ENCODE peak calls at places on chromosomes 5 and 9, in eight cellular contexts. W is suprapubic skin, N is cardiac muscle cell, B is neural progenitor cell, J is sigmoid colon, H is stomach, C is tibial nerve, K is mucosa of descending colon. X is an unnamed sample. For H3K4me1, the result is how much of the 10 kb centered on the place peaks cover.

GRCh38 chr5:96861044-96861443 is 15.3 kb upstream of the ERAP2 start:
- DNase-seq in W (no peak), N (no peak), B (peak), J (no peak), H (no peak), C (no peak), K (no peak), X (no peak)

GRCh38 chr5:74272019-74272775 is 368.3 kb downstream of the ENC1 start:
- DNase-seq in W (no peak), N (no peak), B (no peak), J (no peak), H (no peak), C (no peak), K (no peak), X (peak)

GRCh38 chr5:166240705-166241104 is 2050.7 kb upstream of the WWC1 start:
- DNase-seq in W (no peak), N (no peak), B (no peak), J (no peak), H (no peak), C (no peak), K (no peak), X (no peak)

GRCh38 chr5:96657068-96657467 is 5.1 kb upstream of the CAST start:
- DNase-seq in W (no peak), N (no peak), B (no peak), J (no peak), H (no peak), C (peak), K (no peak), X (no peak)

GRCh38 chr9:2340046-2340760 is 281.4 kb upstream of the VLDLR start:
- DNase-seq in W (no peak), N (no peak), B (no peak), J (no peak), H (no peak), C (no peak), K (no peak), X (no peak)

GRCh38 chr9:136599811-136600660 is 54.2 kb upstream of the NOTCH1 start:
- DNase-seq in W (no peak), N (no peak), B (no peak), J (no peak), H (no peak), C (no peak), K (no peak), X (no peak)

GRCh38 chr5:14351845-14352712 is 208.9 kb downstream of the TRIO start:
- DNase-seq in W (no peak), N (peak), B (peak), J (peak), H (peak), C (peak), K (peak), X (peak)

GRCh38 chr9:90124961-90125360 is 517.7 kb downstream of the DIRAS2 start:
- DNase-seq in W (no peak), N (no peak), B (no peak), J (no peak), H (no peak), C (no peak), K (no peak), X (no peak)

GRCh38 chr9:133534346-133535284 is at the start of gene ADAMTSL2:
- DNase-seq in W (no peak), N (peak), B (peak), J (peak), H (peak), C (no peak), K (peak), X (no peak)

GRCh38 chr9:2461886-2462285 is 159.7 kb upstream of the VLDLR start:
- DNase-seq in W (no peak), N (no peak), B (no peak), J (no peak), H (no peak), C (no peak), K (no peak), X (no peak)

GRCh38 chr5:107544967-107545366 is 125.8 kb downstream of the EFNA5 start:
- DNase-seq in W (no peak), N (no peak), B (no peak), J (no peak), H (peak), C (no peak), K (no peak), X (no peak)

GRCh38 chr5:134133213-134133994 is 18.9 kb downstream of the TCF7 start:
- DNase-seq in W (peak), N (no peak), B (no peak), J (peak), H (no peak), C (no peak), K (peak), X (no peak)

GRCh38 chr5:74149395-74149794 is 491.1 kb downstream of the ENC1 start:
- DNase-seq in W (no peak), N (no peak), B (no peak), J (peak), H (peak), C (no peak), K (no peak), X (no peak)

GRCh38 chr9:94867281-94867841 is 140.9 kb downstream of the AOPEP start:
- DNase-seq in W (no peak), N (peak), B (peak), J (peak), H (peak), C (peak), K (peak), X (peak)

GRCh38 chr5:36613771-36614656 is 7.6 kb downstream of the SLC1A3 start:
- DNase-seq in W (no peak), N (peak), B (no peak), J (no peak), H (no peak), C (no peak), K (no peak), X (no peak)

GRCh38 chr5:42360061-42360460 is 63.2 kb upstream of the GHR start:
- DNase-seq in W (no peak), N (no peak), B (no peak), J (no peak), H (no peak), C (no peak), K (no peak), X (no peak)

GRCh38 chr5:104299998-104300706 is 737.6 kb upstream of the NUDT12 start:
- DNase-seq in W (no peak), N (no peak), B (no peak), J (no peak), H (no peak), C (no peak), K (no peak), X (no peak)

GRCh38 chr5:170737591-170737990 is 45.9 kb upstream of the GABRP start:
- DNase-seq in W (no peak), N (no peak), B (no peak), J (no peak), H (no peak), C (no peak), K (no peak), X (no peak)

GRCh38 chr5:41794478-41794877 is 75.7 kb downstream of the OXCT1 start:
- DNase-seq in W (no peak), N (peak), B (no peak), J (no peak), H (no peak), C (no peak), K (no peak), X (no peak)

GRCh38 chr9:31824860-31825259 is 559.6 kb upstream of the ACO1 start:
- DNase-seq in W (no peak), N (no peak), B (no peak), J (no peak), H (no peak), C (no peak), K (no peak), X (no peak)

GRCh38 chr5:124634228-124634819 is 112.1 kb downstream of the ZNF608 start:
- DNase-seq in W (no peak), N (no peak), B (no peak), J (no peak), H (no peak), C (no peak), K (no peak), X (no peak)

GRCh38 chr5:101306391-101307137 is 403.5 kb upstream of the ST8SIA4 start:
- DNase-seq in W (no peak), N (no peak), B (no peak), J (no peak), H (no peak), C (no peak), K (no peak), X (no peak)

GRCh38 chr9:93826209-93826608 is 128.9 kb downstream of the BARX1 start:
- DNase-seq in W (peak), N (no peak), B (no peak), J (no peak), H (no peak), C (no peak), K (peak), X (no peak)

GRCh38 chr5:56440871-56441740 is 208.0 kb upstream of the ANKRD55 start:
- DNase-seq in W (no peak), N (no peak), B (no peak), J (no peak), H (no peak), C (peak), K (no peak), X (peak)

GRCh38 chr9:137316012-137316981 is 14.2 kb upstream of the NRARP start:
- DNase-seq in W (peak), N (peak), B (peak), J (peak), H (peak), C (no peak), K (peak), X (peak)

GRCh38 chr9:34517185-34517584 is 5.6 kb downstream of the ENHO start:
- DNase-seq in W (peak), N (no peak), B (no peak), J (peak), H (no peak), C (no peak), K (no peak), X (peak)

GRCh38 chr9:124475158-124475867 is 25.1 kb downstream of the ADGRD2 start:
- DNase-seq in W (no peak), N (no peak), B (peak), J (no peak), H (no peak), C (no peak), K (no peak), X (no peak)

GRCh38 chr5:123438902-123439301 is 15.7 kb upstream of the CEP120 start:
- DNase-seq in W (no peak), N (no peak), B (no peak), J (no peak), H (no peak), C (no peak), K (peak), X (no peak)

GRCh38 chr5:16585028-16585667 is 31.6 kb downstream of the RETREG1 start:
- DNase-seq in W (no peak), N (no peak), B (no peak), J (no peak), H (no peak), C (no peak), K (no peak), X (peak)

GRCh38 chr5:37495668-37496067 is 116.5 kb downstream of the WDR70 start:
- DNase-seq in W (no peak), N (no peak), B (no peak), J (no peak), H (no peak), C (no peak), K (no peak), X (no peak)

GRCh38 chr5:912356-913091 is 19.8 kb downstream of the TRIP13 start:
- DNase-seq in W (no peak), N (no peak), B (peak), J (no peak), H (peak), C (no peak), K (no peak), X (no peak)

GRCh38 chr5:72390836-72391235 is 70.7 kb downstream of the PTCD2 start:
- DNase-seq in W (no peak), N (no peak), B (no peak), J (no peak), H (no peak), C (no peak), K (no peak), X (no peak)

GRCh38 chr5:23840083-23840482 is 332.7 kb downstream of the PRDM9 start:
- DNase-seq in W (no peak), N (peak), B (no peak), J (no peak), H (no peak), C (no peak), K (no peak), X (no peak)
- TF ChIP-seq CTCF in W (no peak), N (no peak), B (peak), J (no peak), H (no peak), C (no peak), K (no peak), X (no peak)

DNA sequence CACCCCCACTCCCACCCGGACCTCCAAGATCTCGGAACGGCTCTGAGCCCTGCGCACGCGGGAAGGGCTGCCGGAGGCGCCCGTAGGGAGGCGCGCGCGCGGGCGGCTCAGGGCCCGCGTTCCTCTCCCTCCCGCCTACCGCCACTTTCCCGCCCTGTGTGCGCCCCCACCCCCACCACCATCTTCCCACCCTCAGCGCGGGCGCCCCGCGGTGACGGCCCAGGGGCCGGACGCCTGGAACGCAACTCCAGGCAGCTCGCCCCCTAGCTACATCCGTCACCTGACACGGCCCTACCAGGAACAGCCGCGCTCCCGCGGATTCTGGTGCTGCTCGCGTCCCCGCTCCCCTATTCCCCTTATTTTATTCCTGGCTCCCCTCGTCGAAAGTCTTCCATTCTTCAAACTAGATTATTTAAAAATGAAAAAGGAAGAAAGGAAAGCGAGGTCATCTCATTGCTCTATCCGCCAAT is at the start of gene CDKN2B-AS1:
- DNase-seq in W (no peak), N (peak), B (peak), J (no peak), H (peak), C (no peak), K (peak), X (peak)
- H3K4me1 ChIP-seq in W (under half), N (under half), B (under half), J (under half), H (under half), C (under half), K (under half), X (under half)

GRCh38 chr9:86735772-86736458 is 211.4 kb downstream of the GAS1 start:
- DNase-seq in W (no peak), N (no peak), B (no peak), J (no peak), H (no peak), C (no peak), K (no peak), X (no peak)
- TF ChIP-seq CTCF in W (no peak), N (no peak), B (no peak), J (no peak), H (no peak), C (no peak), K (no peak), X (no peak)

GRCh38 chr5:20958641-20959040 is 970.6 kb upstream of the CDH18 start:
- DNase-seq in W (no peak), N (no peak), B (no peak), J (no peak), H (no peak), C (no peak), K (no peak), X (no peak)
- H3K4me1 ChIP-seq in W (under half), N (under half), B (under half), J (under half), H (under half), C (under half), K (under half), X (under half)